ENCODE peak calls at places on chromosomes 13 and 19, in four cellular contexts. One of them, this sample, is unnamed.

GRCh38 chr13:110132178-110132975 is 174.6 kb downstream of the COL4A1 start:
- DNase-seq in BJ: no peak
- DNase-seq in mucosa of descending colon: no peak
- DNase-seq in heart right ventricle: no peak
- DNase-seq in this sample: no peak

GRCh38 chr19:2782357-2782935 is 627 bp downstream of the SGTA start:
- DNase-seq in BJ: no peak
- DNase-seq in mucosa of descending colon: peak
- DNase-seq in heart right ventricle: no peak
- DNase-seq in this sample: no peak

GRCh38 chr19:7942981-7943443 is 454 bp downstream of the TIMM44 start:
- DNase-seq in BJ: no peak
- DNase-seq in mucosa of descending colon: no peak
- DNase-seq in heart right ventricle: no peak
- DNase-seq in this sample: no peak

GRCh38 chr19:35114656-35115537 is 726 bp upstream of the FXYD3 start:
- DNase-seq in BJ: no peak
- DNase-seq in mucosa of descending colon: peak
- DNase-seq in heart right ventricle: peak
- DNase-seq in this sample: peak

GRCh38 chr19:49664171-49665070 is 1.2 kb downstream of the IRF3 start:
- DNase-seq in BJ: no peak
- DNase-seq in mucosa of descending colon: peak
- DNase-seq in heart right ventricle: peak
- DNase-seq in this sample: peak

GRCh38 chr13:61204025-61204424 is 211.6 kb downstream of the PCDH20 start:
- DNase-seq in BJ: no peak
- DNase-seq in mucosa of descending colon: no peak
- DNase-seq in heart right ventricle: no peak
- DNase-seq in this sample: no peak

GRCh38 chr13:26247608-26248007 is 6.3 kb upstream of the CDK8 start:
- DNase-seq in BJ: no peak
- DNase-seq in mucosa of descending colon: no peak
- DNase-seq in heart right ventricle: no peak
- DNase-seq in this sample: no peak

GRCh38 chr13:66114127-66114526 is 1116.0 kb downstream of the PCDH9 start:
- DNase-seq in BJ: peak
- DNase-seq in mucosa of descending colon: no peak
- DNase-seq in heart right ventricle: no peak
- DNase-seq in this sample: no peak

GRCh38 chr13:104320446-104320845 is 1254.2 kb upstream of the SLC10A2 start:
- DNase-seq in BJ: no peak
- DNase-seq in mucosa of descending colon: no peak
- DNase-seq in heart right ventricle: no peak
- DNase-seq in this sample: no peak

GRCh38 chr13:113643593-113643992 is 14.4 kb downstream of the ATP4B start:
- DNase-seq in BJ: no peak
- DNase-seq in mucosa of descending colon: no peak
- DNase-seq in heart right ventricle: no peak
- DNase-seq in this sample: no peak

GRCh38 chr13:20497376-20497775 is 28.3 kb downstream of the CRYL1 start:
- DNase-seq in BJ: no peak
- DNase-seq in mucosa of descending colon: no peak
- DNase-seq in heart right ventricle: no peak
- DNase-seq in this sample: no peak

GRCh38 chr19:15836345-15836594 is 20.8 kb upstream of the OR10H1 start:
- DNase-seq in BJ: no peak
- DNase-seq in mucosa of descending colon: peak
- DNase-seq in heart right ventricle: no peak
- DNase-seq in this sample: no peak

GRCh38 chr13:113437408-113438010 is 15.8 kb downstream of the ADPRHL1 start:
- DNase-seq in BJ: no peak
- DNase-seq in mucosa of descending colon: no peak
- DNase-seq in heart right ventricle: no peak
- DNase-seq in this sample: no peak

GRCh38 chr19:18435185-18435841 is 2.6 kb downstream of the ISYNA1 start:
- DNase-seq in BJ: no peak
- DNase-seq in mucosa of descending colon: no peak
- DNase-seq in heart right ventricle: no peak
- DNase-seq in this sample: no peak

GRCh38 chr13:21354721-21355120 is 104.4 kb downstream of the ZDHHC20 start:
- DNase-seq in BJ: no peak
- DNase-seq in mucosa of descending colon: no peak
- DNase-seq in heart right ventricle: no peak
- DNase-seq in this sample: no peak

GRCh38 chr19:37594982-37595382 is 306 bp downstream of the ZNF540 start:
- DNase-seq in BJ: no peak
- DNase-seq in mucosa of descending colon: peak
- DNase-seq in heart right ventricle: peak
- DNase-seq in this sample: no peak

GRCh38 chr19:43618921-43619261 is 538 bp downstream of the ZNF428 start:
- DNase-seq in BJ: no peak
- DNase-seq in mucosa of descending colon: no peak
- DNase-seq in heart right ventricle: no peak
- DNase-seq in this sample: no peak

GRCh38 chr19:18357442-18358264 is 17.3 kb downstream of the PGPEP1 start:
- DNase-seq in BJ: no peak
- DNase-seq in mucosa of descending colon: no peak
- DNase-seq in heart right ventricle: no peak
- DNase-seq in this sample: no peak

GRCh38 chr19:4870025-4870700 is 2.7 kb upstream of the PLIN3 start:
- DNase-seq in BJ: peak
- DNase-seq in mucosa of descending colon: peak
- DNase-seq in heart right ventricle: no peak
- DNase-seq in this sample: no peak

GRCh38 chr19:5623397-5624153 is 692 bp downstream of the SAFB start:
- DNase-seq in BJ: no peak
- DNase-seq in mucosa of descending colon: peak
- DNase-seq in heart right ventricle: peak
- DNase-seq in this sample: no peak

GRCh38 chr13:34174671-34175145 is 356.8 kb downstream of the RFC3 start:
- DNase-seq in BJ: peak
- DNase-seq in mucosa of descending colon: no peak
- DNase-seq in heart right ventricle: no peak
- DNase-seq in this sample: no peak

GRCh38 chr13:28684257-28684656 is 25.3 kb downstream of the POMP start:
- DNase-seq in BJ: no peak
- DNase-seq in mucosa of descending colon: peak
- DNase-seq in heart right ventricle: no peak
- DNase-seq in this sample: no peak

GRCh38 chr19:19459707-19460251 is 54.3 kb downstream of the GATAD2A start:
- DNase-seq in BJ: peak
- DNase-seq in mucosa of descending colon: peak
- DNase-seq in heart right ventricle: no peak
- DNase-seq in this sample: no peak

GRCh38 chr19:2517881-2518601 is 42.1 kb downstream of the GADD45B start:
- DNase-seq in BJ: no peak
- DNase-seq in mucosa of descending colon: no peak
- DNase-seq in heart right ventricle: no peak
- DNase-seq in this sample: no peak

GRCh38 chr13:111956261-111957151 is 110.4 kb upstream of the SOX1 start:
- DNase-seq in BJ: no peak
- DNase-seq in mucosa of descending colon: no peak
- DNase-seq in heart right ventricle: no peak
- DNase-seq in this sample: no peak

GRCh38 chr19:44905437-44906160 is at the start of gene APOE:
- DNase-seq in BJ: no peak
- DNase-seq in mucosa of descending colon: no peak
- DNase-seq in heart right ventricle: no peak
- DNase-seq in this sample: no peak

DNA sequence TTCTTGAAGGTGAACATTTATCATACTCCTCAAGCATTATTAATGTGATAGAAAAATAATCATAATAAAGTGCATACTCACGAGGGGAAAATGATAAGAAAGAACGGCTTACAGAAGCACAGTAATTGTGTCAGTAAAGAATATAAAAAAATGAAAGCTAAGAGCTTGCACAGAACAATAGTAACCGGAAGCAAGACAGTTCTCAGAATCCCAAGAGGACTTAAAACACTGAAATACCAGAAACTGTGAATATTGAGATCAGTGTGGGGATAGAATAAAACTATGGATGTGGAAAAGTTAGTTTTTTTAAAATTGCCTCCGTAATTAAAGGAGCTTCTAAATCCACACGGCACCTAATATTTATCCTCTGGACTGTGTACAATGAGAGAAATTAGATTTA is 482.7 kb downstream of the SLITRK6 start:
- DNase-seq in BJ: no peak
- DNase-seq in mucosa of descending colon: no peak
- DNase-seq in heart right ventricle: no peak
- DNase-seq in this sample: no peak
- TF ChIP-seq CTCF in BJ: no peak
- TF ChIP-seq CTCF in mucosa of descending colon: no peak
- TF ChIP-seq CTCF in heart right ventricle: no peak
- TF ChIP-seq CTCF in this sample: no peak

GRCh38 chr19:10835754-10836477 is at the start of gene TMED1:
- DNase-seq in BJ: peak
- DNase-seq in mucosa of descending colon: peak
- DNase-seq in heart right ventricle: peak
- DNase-seq in this sample: peak
- TF ChIP-seq CTCF in BJ: peak
- TF ChIP-seq CTCF in mucosa of descending colon: peak
- TF ChIP-seq CTCF in heart right ventricle: peak
- TF ChIP-seq CTCF in this sample: peak

GRCh38 chr13:27496006-27496405 is 45.6 kb upstream of the MTIF3 start:
- DNase-seq in BJ: no peak
- DNase-seq in mucosa of descending colon: no peak
- DNase-seq in heart right ventricle: no peak
- DNase-seq in this sample: no peak

GRCh38 chr13:27496851-27497250 is 46.5 kb upstream of the MTIF3 start:
- DNase-seq in BJ: no peak
- DNase-seq in mucosa of descending colon: no peak
- DNase-seq in heart right ventricle: no peak
- DNase-seq in this sample: no peak

GRCh38 chr13:27489456-27489855 is 39.1 kb upstream of the MTIF3 start:
- DNase-seq in BJ: no peak
- DNase-seq in mucosa of descending colon: no peak
- DNase-seq in heart right ventricle: no peak
- DNase-seq in this sample: no peak

DNA sequence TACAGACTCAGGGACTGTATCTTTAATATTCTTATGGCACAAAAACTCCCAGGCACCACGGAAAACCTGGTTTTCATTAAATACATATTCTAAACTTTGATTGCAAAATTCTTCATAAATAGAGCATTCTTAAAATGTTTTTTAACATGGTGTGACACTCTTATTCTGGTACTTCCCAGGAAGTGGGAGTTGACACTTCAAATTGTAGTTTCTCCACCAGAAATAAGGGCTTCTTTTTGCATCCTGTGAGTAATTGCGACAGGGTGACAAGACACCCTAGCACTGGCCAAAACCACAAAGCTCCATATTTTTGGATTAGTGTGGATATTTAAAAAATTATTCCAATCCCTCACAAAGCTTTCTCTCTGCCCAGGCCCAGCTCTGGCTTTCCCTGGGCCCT is 43.6 kb upstream of the MTIF3 start:
- DNase-seq in BJ: no peak
- DNase-seq in mucosa of descending colon: no peak
- DNase-seq in heart right ventricle: no peak
- DNase-seq in this sample: no peak
- TF ChIP-seq CTCF in BJ: no peak
- TF ChIP-seq CTCF in mucosa of descending colon: no peak
- TF ChIP-seq CTCF in heart right ventricle: no peak
- TF ChIP-seq CTCF in this sample: no peak

GRCh38 chr13:100097821-100098220 is 8.9 kb downstream of the PCCA start:
- DNase-seq in BJ: no peak
- DNase-seq in mucosa of descending colon: no peak
- DNase-seq in heart right ventricle: no peak
- DNase-seq in this sample: no peak

GRCh38 chr13:100098445-100099116 is 9.7 kb downstream of the PCCA start:
- DNase-seq in BJ: no peak
- DNase-seq in mucosa of descending colon: no peak
- DNase-seq in heart right ventricle: no peak
- DNase-seq in this sample: no peak

GRCh38 chr13:100106005-100106404 is 17.1 kb downstream of the PCCA start:
- DNase-seq in BJ: no peak
- DNase-seq in mucosa of descending colon: no peak
- DNase-seq in heart right ventricle: no peak
- DNase-seq in this sample: no peak

GRCh38 chr13:100100115-100100879 is 11.4 kb downstream of the PCCA start:
- DNase-seq in BJ: no peak
- DNase-seq in mucosa of descending colon: peak
- DNase-seq in heart right ventricle: peak
- DNase-seq in this sample: no peak

GRCh38 chr13:100102042-100102441 is 13.1 kb downstream of the PCCA start:
- DNase-seq in BJ: no peak
- DNase-seq in mucosa of descending colon: no peak
- DNase-seq in heart right ventricle: no peak
- DNase-seq in this sample: no peak
- TF ChIP-seq CTCF in BJ: no peak
- TF ChIP-seq CTCF in mucosa of descending colon: no peak
- TF ChIP-seq CTCF in heart right ventricle: no peak
- TF ChIP-seq CTCF in this sample: no peak

DNA sequence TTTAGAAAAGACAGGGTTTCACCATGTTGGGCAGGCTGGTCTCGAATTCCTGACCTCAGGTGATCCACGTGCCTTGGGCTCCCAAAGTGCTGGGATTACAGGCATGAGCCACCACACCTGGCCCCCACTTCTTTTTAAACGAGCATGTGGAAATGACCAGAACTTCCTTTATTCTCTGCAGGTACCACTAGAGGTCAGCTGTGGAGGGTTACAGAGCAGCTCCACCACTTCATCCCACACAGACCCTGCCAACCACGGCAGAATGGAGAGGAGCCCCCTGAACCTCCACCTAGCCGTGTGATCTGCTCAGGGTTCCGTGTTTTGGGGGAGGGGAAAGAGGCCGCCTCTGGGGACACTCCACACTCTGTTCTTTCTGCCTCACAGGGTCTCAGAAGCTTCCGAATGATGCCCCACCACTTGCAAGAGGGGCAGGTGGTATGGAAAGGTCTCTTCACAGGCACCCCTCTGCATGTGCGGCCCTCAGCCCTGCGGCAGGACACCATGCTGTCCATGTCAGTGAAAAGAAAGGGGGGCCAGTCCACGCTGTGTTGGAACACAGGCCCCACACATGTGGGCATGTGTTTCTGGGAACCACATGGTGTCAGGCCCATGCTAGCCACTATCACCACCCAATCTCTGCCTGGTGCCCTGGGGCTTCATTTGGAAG is 465.0 kb downstream of the TSHZ3 start:
- DNase-seq in BJ: no peak
- DNase-seq in mucosa of descending colon: no peak
- DNase-seq in heart right ventricle: no peak
- DNase-seq in this sample: no peak
- TF ChIP-seq CTCF in BJ: no peak
- TF ChIP-seq CTCF in mucosa of descending colon: no peak
- TF ChIP-seq CTCF in heart right ventricle: no peak
- TF ChIP-seq CTCF in this sample: no peak